ENCODE peak calls at places on chromosomes 13 and 19, in five cellular contexts. One of them, this sample, is unnamed.

GRCh38 chr19:11673608-11674041 is 65.1 kb downstream of the ZNF823 start:
- DNase-seq in progenitor cell of endocrine pancreas: peak; percentile 33
- DNase-seq in glutamatergic neuron: peak; percentile 91
- DNase-seq in Caco-2: peak; percentile 37
- DNase-seq in AG04449: no peak
- DNase-seq in this sample: peak; percentile 10

GRCh38 chr19:45113628-45114027 is 20.6 kb downstream of the PPP1R37 start:
- DNase-seq in AG04449: no peak
- DNase-seq in progenitor cell of endocrine pancreas: no peak
- DNase-seq in glutamatergic neuron: no peak
- DNase-seq in Caco-2: peak; percentile 59
- DNase-seq in this sample: no peak

GRCh38 chr19:30711296-30711695 is 339.1 kb downstream of the ZNF536 start:
- DNase-seq in progenitor cell of endocrine pancreas: no peak
- DNase-seq in Caco-2: no peak
- DNase-seq in glutamatergic neuron: peak; percentile 80
- DNase-seq in AG04449: no peak
- DNase-seq in this sample: no peak

GRCh38 chr19:34962281-34962944 is 1.6 kb downstream of the ZNF792 start:
- DNase-seq in Caco-2: no peak
- DNase-seq in AG04449: no peak
- DNase-seq in progenitor cell of endocrine pancreas: no peak
- DNase-seq in glutamatergic neuron: no peak
- DNase-seq in this sample: peak; percentile 37

GRCh38 chr13:43303040-43303729 is 279.8 kb downstream of the DNAJC15 start:
- DNase-seq in AG04449: no peak
- DNase-seq in Caco-2: peak; percentile 75
- DNase-seq in progenitor cell of endocrine pancreas: peak; percentile 37
- DNase-seq in glutamatergic neuron: peak; percentile 64
- DNase-seq in this sample: no peak

GRCh38 chr13:19845758-19846157 is 17.7 kb downstream of the ZMYM5 start:
- DNase-seq in glutamatergic neuron: no peak
- DNase-seq in AG04449: peak; percentile 91
- DNase-seq in progenitor cell of endocrine pancreas: no peak
- DNase-seq in Caco-2: no peak
- DNase-seq in this sample: no peak

GRCh38 chr13:30806784-30807183 is 71.4 kb downstream of the ALOX5AP start:
- DNase-seq in AG04449: no peak
- DNase-seq in Caco-2: no peak
- DNase-seq in glutamatergic neuron: no peak
- DNase-seq in progenitor cell of endocrine pancreas: no peak
- DNase-seq in this sample: no peak

GRCh38 chr19:39918183-39918651 is 16.2 kb downstream of the FCGBP start:
- DNase-seq in Caco-2: no peak
- DNase-seq in progenitor cell of endocrine pancreas: no peak
- DNase-seq in AG04449: no peak
- DNase-seq in glutamatergic neuron: no peak
- DNase-seq in this sample: no peak

GRCh38 chr19:56080669-56081401 is 40.3 kb downstream of the ZNF787 start:
- DNase-seq in Caco-2: peak; percentile 55
- DNase-seq in glutamatergic neuron: peak; percentile 87
- DNase-seq in AG04449: peak; percentile 12
- DNase-seq in progenitor cell of endocrine pancreas: peak; percentile 67
- DNase-seq in this sample: peak; percentile 90

GRCh38 chr19:28498404-28498976 is 714.5 kb downstream of the UQCRFS1 start:
- DNase-seq in Caco-2: no peak
- DNase-seq in AG04449: no peak
- DNase-seq in progenitor cell of endocrine pancreas: no peak
- DNase-seq in glutamatergic neuron: no peak
- DNase-seq in this sample: no peak

GRCh38 chr13:77514336-77514726 is 21.2 kb upstream of the SCEL start:
- DNase-seq in AG04449: no peak
- DNase-seq in Caco-2: no peak
- DNase-seq in progenitor cell of endocrine pancreas: no peak
- DNase-seq in glutamatergic neuron: no peak
- DNase-seq in this sample: no peak

GRCh38 chr19:50695251-50696064 is 24.1 kb downstream of the SHANK1 start:
- DNase-seq in Caco-2: peak; percentile 49
- DNase-seq in glutamatergic neuron: peak; percentile 67
- DNase-seq in progenitor cell of endocrine pancreas: peak; percentile 66
- DNase-seq in AG04449: no peak
- DNase-seq in this sample: peak; percentile 49

GRCh38 chr19:12872941-12873890 is 8.0 kb downstream of the DNASE2 start:
- DNase-seq in AG04449: no peak
- DNase-seq in glutamatergic neuron: peak; percentile 59
- DNase-seq in progenitor cell of endocrine pancreas: no peak
- DNase-seq in Caco-2: peak; percentile 69
- DNase-seq in this sample: no peak

GRCh38 chr13:110644892-110645521 is 29.7 kb downstream of the NAXD start:
- DNase-seq in progenitor cell of endocrine pancreas: peak; percentile 41
- DNase-seq in Caco-2: peak; percentile 35
- DNase-seq in AG04449: peak; percentile 10
- DNase-seq in glutamatergic neuron: peak; percentile 89
- DNase-seq in this sample: no peak

GRCh38 chr13:74301200-74302063 is 167.2 kb upstream of the KLF12 start:
- DNase-seq in AG04449: no peak
- DNase-seq in Caco-2: no peak
- DNase-seq in glutamatergic neuron: no peak
- DNase-seq in progenitor cell of endocrine pancreas: no peak
- DNase-seq in this sample: no peak